ENCODE peak calls at places on chromosomes 7 and 10, in eight cellular contexts. C is HCT116; M is activated CD4-positive, alpha-beta T cell treated with anti-CD3 and anti-CD28 coated beads, Interleukin-2, amount 50 U/mL, for 48 hours; N is progenitor cell of endocrine pancreas; G is WTC11; L is NCI-H2081 treated with DMSO at 0.1 percent for 48 hours; Y is NCI-H1092 treated with DMSO at 0.1 percent for 48 hours; R is AG09309. E is an unnamed sample.
A peak's percentile ranks its signal among the peaks of the same experiment; 100 is the strongest.

GRCh38 chr10:89829887-89830269 is 128.5 kb downstream of the KIF20B start:
- DNase-seq in C (no peak), M (no peak), N (no peak), G (no peak), L (no peak), Y (no peak), R (no peak), E (no peak)

GRCh38 chr7:100509213-100509612 is 25.5 kb downstream of the NYAP1 start:
- DNase-seq in C (no peak), M (no peak), N (no peak), G (no peak), L (no peak), Y (peak; percentile 53), R (peak; percentile 42), E (peak; percentile 39)

GRCh38 chr10:78523453-78523852 is 489.8 kb downstream of the RPS24 start:
- DNase-seq in C (no peak), M (no peak), N (no peak), G (no peak), L (no peak), Y (no peak), R (no peak), E (no peak)

GRCh38 chr7:17307033-17307432 is 8.6 kb downstream of the AHR start:
- DNase-seq in C (no peak), M (no peak), N (no peak), G (no peak), L (no peak), Y (no peak), R (no peak), E (no peak)

GRCh38 chr10:86345296-86346168 is 21.1 kb downstream of the GRID1 start:
- DNase-seq in C (peak; percentile 51), M (no peak), N (no peak), G (peak; percentile 4), L (no peak), Y (no peak), R (no peak), E (no peak)

GRCh38 chr10:60646966-60647796 is 131.1 kb upstream of the CDK1 start:
- DNase-seq in C (peak; percentile 48), M (peak; percentile 46), N (peak; percentile 30), G (no peak), L (no peak), Y (peak; percentile 52), R (peak; percentile 24), E (no peak)

GRCh38 chr10:7826971-7827370 is 8.7 kb downstream of the TAF3 start:
- DNase-seq in C (no peak), M (no peak), N (no peak), G (no peak), L (no peak), Y (no peak), R (no peak), E (no peak)

GRCh38 chr7:43905954-43906326 is 456 bp downstream of the URGCP start:
- DNase-seq in C (no peak), M (peak; percentile 39), N (peak; percentile 19), G (peak; percentile 49), L (no peak), Y (peak; percentile 37), R (no peak), E (peak; percentile 24)

GRCh38 chr7:51590746-51591145 is 274.1 kb upstream of the COBL start:
- DNase-seq in C (no peak), M (no peak), N (no peak), G (peak; percentile 53), L (no peak), Y (no peak), R (no peak), E (no peak)

GRCh38 chr10:72037811-72038210 is 50.5 kb downstream of the SPOCK2 start:
- DNase-seq in C (no peak), M (no peak), N (no peak), G (no peak), L (no peak), Y (no peak), R (no peak), E (no peak)

GRCh38 chr7:45237788-45238461 is 80.3 kb downstream of the RAMP3 start:
- DNase-seq in C (no peak), M (no peak), N (no peak), G (no peak), L (no peak), Y (no peak), R (no peak), E (no peak)

GRCh38 chr7:110521357-110521756 is 569.6 kb upstream of the LRRN3 start:
- DNase-seq in C (no peak), M (no peak), N (no peak), G (no peak), L (no peak), Y (no peak), R (no peak), E (no peak)

GRCh38 chr7:17212188-17212587 is 86.3 kb upstream of the AHR start:
- DNase-seq in C (no peak), M (no peak), N (no peak), G (no peak), L (no peak), Y (no peak), R (no peak), E (no peak)

GRCh38 chr10:102743078-102743587 is 615 bp upstream of the WBP1L start:
- DNase-seq in C (no peak), M (peak; percentile 10), N (no peak), G (no peak), L (no peak), Y (no peak), R (no peak), E (no peak)

GRCh38 chr7:99693427-99694200 is 13.8 kb upstream of the CYP3A5 start:
- DNase-seq in C (no peak), M (no peak), N (peak; percentile 35), G (peak; percentile 62), L (no peak), Y (peak; percentile 4), R (no peak), E (peak; percentile 20)

GRCh38 chr7:68295386-68295785 is 1298.8 kb downstream of the TYW1 start:
- DNase-seq in C (no peak), M (no peak), N (no peak), G (no peak), L (no peak), Y (no peak), R (no peak), E (no peak)

GRCh38 chr7:158001621-158002320 is 585.9 kb downstream of the PTPRN2 start:
- DNase-seq in C (no peak), M (no peak), N (no peak), G (no peak), L (peak; percentile 70), Y (peak; percentile 93), R (no peak), E (peak; percentile 75)

GRCh38 chr10:15313034-15313433 is 58.1 kb downstream of the FAM171A1 start:
- DNase-seq in C (no peak), M (no peak), N (no peak), G (no peak), L (no peak), Y (no peak), R (no peak), E (no peak)

GRCh38 chr7:13988765-13989137 is 715 bp downstream of the ETV1 start:
- DNase-seq in C (no peak), M (no peak), N (no peak), G (peak; percentile 35), L (no peak), Y (peak; percentile 69), R (no peak), E (no peak)

GRCh38 chr7:43379197-43379596 is 203.7 kb upstream of the STK17A start:
- DNase-seq in C (no peak), M (no peak), N (no peak), G (no peak), L (no peak), Y (no peak), R (no peak), E (no peak)

GRCh38 chr7:158495780-158496179 is 91.8 kb downstream of the PTPRN2 start:
- DNase-seq in C (peak; percentile 8), M (peak; percentile 11), N (no peak), G (peak; percentile 59), L (peak; percentile 28), Y (peak; percentile 88), R (no peak), E (peak; percentile 50)

GRCh38 chr7:329691-330281 is 39.8 kb downstream of the FOXL3 start:
- DNase-seq in C (no peak), M (no peak), N (no peak), G (no peak), L (no peak), Y (no peak), R (no peak), E (peak; percentile 65)

E was measured in DMS79.